ENCODE peak calls at places on chromosomes 6 and 20, in six cellular contexts. N is HepG2, Y is K562, D is GM12878, U is HCT116, O is H1. V is an unnamed sample.
A peak's percentile ranks its signal among the peaks of the same experiment; 100 is the strongest.

GRCh38 chr20:23477223-23477622 is 13.7 kb upstream of the CST8 start:
- DNase-seq in N (no peak), D (no peak), Y (no peak), O (no peak), U (no peak), V (no peak)

GRCh38 chr6:157221049-157221816 is 102.1 kb downstream of the TMEM242 start:
- DNase-seq in U (peak; percentile 63), N (peak; percentile 69), Y (peak; percentile 96), O (no peak), D (peak; percentile 19), V (no peak)

GRCh38 chr20:51334609-51335008 is 207.9 kb downstream of the NFATC2 start:
- DNase-seq in O (no peak), U (no peak), Y (no peak), D (no peak), N (no peak), V (no peak)

GRCh38 chr20:50042370-50043313 is 59.9 kb downstream of the SNAI1 start:
- DNase-seq in N (no peak), D (no peak), U (no peak), Y (no peak), O (no peak), V (no peak)

GRCh38 chr6:25883991-25884390 is 9.9 kb upstream of the SLC17A3 start:
- DNase-seq in D (no peak), N (peak; percentile 46), O (no peak), U (no peak), Y (no peak), V (no peak)

GRCh38 chr6:54085526-54085925 is 25.7 kb upstream of the MLIP start:
- DNase-seq in N (no peak), D (no peak), O (no peak), U (no peak), Y (no peak), V (no peak)

GRCh38 chr20:32152421-32153155 is 43.1 kb downstream of the TM9SF4 start:
- DNase-seq in O (no peak), U (no peak), D (no peak), Y (no peak), N (peak; percentile 88), V (no peak)

GRCh38 chr20:47125553-47126373 is 230.7 kb downstream of the ZMYND8 start:
- DNase-seq in U (no peak), N (no peak), D (no peak), O (no peak), Y (no peak), V (no peak)

GRCh38 chr6:154689654-154690053 is 43.6 kb upstream of the SCAF8 start:
- DNase-seq in Y (no peak), O (no peak), U (no peak), N (no peak), D (no peak), V (no peak)

GRCh38 chr6:166614171-166614583 is 12.9 kb downstream of the RPS6KA2 start:
- DNase-seq in Y (no peak), N (no peak), O (no peak), D (no peak), U (no peak), V (no peak)

GRCh38 chr6:160462551-160463109 is 114.5 kb downstream of the SLC22A3 start:
- DNase-seq in D (peak; percentile 69), Y (no peak), N (no peak), O (no peak), U (no peak), V (no peak)

GRCh38 chr6:149847943-149848267 is 16.3 kb downstream of the LRP11 start:
- DNase-seq in D (no peak), U (no peak), O (no peak), Y (no peak), N (no peak), V (no peak)

GRCh38 chr6:113411006-113411405 is 446.1 kb upstream of the MARCKS start:
- DNase-seq in O (no peak), U (no peak), N (peak; percentile 35), Y (no peak), D (no peak), V (no peak)
- TF ChIP-seq YY1 in O (no peak), U (no peak), N (no peak), Y (no peak), D (no peak), V (no peak)

GRCh38 chr20:62693523-62693922 is 15.1 kb upstream of the NTSR1 start:
- DNase-seq in N (no peak), D (no peak), U (no peak), O (no peak), Y (no peak), V (no peak)
- H3K4me1 ChIP-seq in N (no peaks in the 10 kb centered on the region), D (no peaks in the 10 kb centered on the region), U (peaks cover 18% of the 10 kb centered on the region), O (no peaks in the 10 kb centered on the region), Y (peaks cover 30% of the 10 kb centered on the region), V (peaks cover 3% of the 10 kb centered on the region)

GRCh38 chr6:106750146-106750900 is 120.9 kb downstream of the QRSL1 start:
- DNase-seq in U (no peak), Y (no peak), O (no peak), D (no peak), N (no peak), V (no peak)
- TF ChIP-seq ZNF274 in U (no peak), Y (no peak), O (no peak), D (no peak), N (no peak), V (no peak)

DNA sequence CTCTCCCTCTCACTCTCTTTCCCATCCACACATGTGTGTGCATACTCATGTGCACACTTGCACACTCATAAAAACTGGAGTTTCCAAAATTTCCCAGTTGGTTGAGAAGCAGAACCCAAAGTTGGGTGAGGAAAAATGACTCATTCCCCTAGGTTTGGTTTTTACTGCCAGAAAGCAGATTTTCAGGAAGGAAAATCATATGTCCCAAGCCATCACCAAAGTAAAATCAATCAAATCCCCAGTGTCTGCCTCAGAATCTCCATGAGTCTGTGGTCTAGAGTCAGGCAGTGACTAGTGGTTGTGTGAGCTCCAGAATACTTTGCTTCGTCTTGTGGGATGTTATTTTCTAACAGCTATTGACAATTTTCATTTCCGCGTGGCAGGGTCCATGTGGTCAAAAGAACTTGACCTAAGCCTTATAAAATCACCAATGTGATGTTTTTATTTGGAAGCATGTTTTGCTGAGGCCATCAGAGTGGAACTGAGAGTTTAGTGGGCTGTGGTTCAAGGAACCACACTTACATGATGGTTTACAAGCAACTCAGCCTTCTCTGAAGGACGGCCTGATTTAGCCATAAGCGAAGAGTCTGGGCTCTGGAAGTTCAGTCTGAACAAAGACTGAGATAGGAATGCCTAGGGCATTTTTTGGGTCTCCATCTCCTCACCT is 81.9 kb upstream of the CCN6 start:
- DNase-seq in Y (no peak), D (no peak), O (no peak), U (no peak), N (no peak), V (no peak)
- TF ChIP-seq YY1 in Y (no peak), D (no peak), O (no peak), U (no peak), N (no peak), V (no peak)

GRCh38 chr20:36676701-36677421 is 30.9 kb upstream of the SLA2 start:
- DNase-seq in U (peak; percentile 4), O (peak; percentile 94), Y (no peak), D (no peak), N (peak; percentile 83), V (no peak)
- H3K4me1 ChIP-seq in U (no peaks in the 10 kb centered on the region), O (peaks cover 3% of the 10 kb centered on the region), Y (peaks cover 8% of the 10 kb centered on the region), D (no peaks in the 10 kb centered on the region), N (no peaks in the 10 kb centered on the region), V (peaks cover 4% of the 10 kb centered on the region)